ENCODE peak calls at places on chromosomes 1 and 21, in eight cellular contexts. J is retina; A is mucosa of gallbladder; E is ACHN; K is MM.1S; R is Karpas-422; M is activated CD4-positive, alpha-beta T cell treated with anti-CD3 and anti-CD28 coated beads, Interleukin-2, amount 50 U/mL, for 1 hour; S is stomach. D is an unnamed sample.

GRCh38 chr1:71621785-71622184 is 541.0 kb upstream of the ZRANB2 start:
- DNase-seq in K (no peak), J (no peak), R (no peak), S (no peak), E (no peak), M (no peak), A (no peak), D (no peak)

GRCh38 chr1:1778827-1779675 is 781 bp upstream of the NADK start:
- DNase-seq in A (peak; percentile 67), R (peak; percentile 99), E (peak; percentile 69), M (peak; percentile 66), K (peak; percentile 98), S (peak; percentile 92), J (peak; percentile 50), D (peak; percentile 88)

GRCh38 chr1:189206617-189207016 is 1271.0 kb downstream of the BRINP3 start:
- DNase-seq in M (no peak), A (no peak), S (no peak), K (no peak), E (no peak), J (no peak), R (no peak), D (no peak)

GRCh38 chr1:41496080-41497055 is 11.9 kb upstream of the EDN2 start:
- DNase-seq in K (peak; percentile 52), E (peak; percentile 88), A (peak; percentile 88), J (peak; percentile 87), R (no peak), S (peak; percentile 92), M (no peak), D (peak; percentile 90)

GRCh38 chr1:155173478-155174333 is at the start of gene TRIM46:
- DNase-seq in K (no peak), A (no peak), M (peak; percentile 58), R (peak; percentile 95), E (peak; percentile 75), S (peak; percentile 25), J (no peak), D (no peak)

GRCh38 chr21:23247334-23247733 is 2249.1 kb downstream of the NCAM2 start:
- DNase-seq in J (no peak), M (no peak), K (no peak), A (no peak), S (no peak), E (no peak), R (no peak), D (no peak)

GRCh38 chr1:153570874-153571273 is 5.2 kb upstream of the S100A2 start:
- DNase-seq in R (no peak), S (no peak), E (no peak), M (no peak), J (no peak), K (no peak), A (no peak), D (no peak)

GRCh38 chr1:199089393-199090122 is 450.7 kb downstream of the PTPRC start:
- DNase-seq in M (no peak), R (no peak), J (no peak), E (no peak), S (no peak), K (peak; percentile 87), A (no peak), D (no peak)

GRCh38 chr1:179809506-179810366 is 66.6 kb downstream of the FAM163A start:
- DNase-seq in A (peak; percentile 61), S (peak; percentile 64), K (peak; percentile 83), J (peak; percentile 85), M (peak; percentile 70), R (peak; percentile 89), E (peak; percentile 72), D (peak; percentile 77)

GRCh38 chr21:30563072-30563471 is 2.0 kb upstream of the KRTAP19-7 start:
- DNase-seq in K (no peak), J (no peak), S (no peak), R (no peak), A (no peak), M (no peak), E (no peak), D (no peak)

GRCh38 chr21:42079939-42080787 is 9.0 kb downstream of the UMODL1 start:
- DNase-seq in S (no peak), R (no peak), M (no peak), A (no peak), E (no peak), K (no peak), J (no peak), D (no peak)